ENCODE peak calls at places on chromosomes 11 and 22, in six cellular contexts. F, T, S, E, H and D are unnamed samples.

GRCh38 chr22:47045691-47046410 is 283.4 kb downstream of the TBC1D22A start:
- DNase-seq in F (peak; percentile 25), S (no peak), T (peak; percentile 58), E (no peak), H (peak; percentile 56), D (no peak)

GRCh38 chr11:102924851-102925380 is 30.6 kb downstream of the MMP13 start:
- DNase-seq in S (no peak), F (no peak), H (no peak), E (no peak), T (no peak), D (no peak)

GRCh38 chr11:4891996-4892640 is 10.4 kb downstream of the OR51T1 start:
- DNase-seq in E (no peak), T (no peak), F (no peak), H (no peak), S (peak; percentile 93), D (no peak)

GRCh38 chr22:37353839-37354238 is 71.5 kb downstream of the CYTH4 start:
- DNase-seq in T (no peak), S (no peak), H (no peak), E (no peak), F (no peak), D (no peak)

GRCh38 chr11:130400793-130401483 is 27.5 kb downstream of the ADAMTS8 start:
- DNase-seq in S (peak; percentile 87), F (no peak), T (no peak), E (no peak), H (no peak), D (no peak)

GRCh38 chr11:112024178-112024777 is 930 bp upstream of the DLAT start:
- DNase-seq in H (no peak), E (no peak), S (no peak), F (no peak), T (no peak), D (no peak)

GRCh38 chr11:92861641-92862040 is 107.8 kb upstream of the MTNR1B start:
- DNase-seq in S (no peak), H (no peak), F (no peak), E (no peak), T (no peak), D (no peak)

GRCh38 chr11:130645164-130645859 is 196.9 kb downstream of the ADAMTS15 start:
- DNase-seq in S (no peak), T (no peak), H (no peak), F (no peak), E (no peak), D (no peak)

GRCh38 chr11:71139516-71140205 is 112.7 kb downstream of the SHANK2 start:
- DNase-seq in T (peak; percentile 78), E (peak; percentile 51), F (peak; percentile 49), S (peak; percentile 26), H (peak; percentile 94), D (no peak)

GRCh38 chr11:126489791-126490190 is 134.3 kb downstream of the ST3GAL4 start:
- DNase-seq in E (no peak), S (peak; percentile 41), F (no peak), H (no peak), T (peak; percentile 34), D (no peak)

GRCh38 chr22:44395116-44396005 is 82.6 kb upstream of the SHISAL1 start:
- DNase-seq in S (no peak), E (no peak), T (no peak), H (peak; percentile 44), F (peak; percentile 15), D (no peak)

GRCh38 chr11:110261195-110262140 is 34.9 kb downstream of the RDX start:
- DNase-seq in S (peak; percentile 54), E (no peak), T (no peak), H (no peak), F (no peak), D (no peak)

GRCh38 chr11:103907548-103908455 is 128.6 kb upstream of the DDI1 start:
- DNase-seq in T (no peak), S (peak; percentile 68), F (no peak), H (no peak), E (no peak), D (no peak)

GRCh38 chr11:43632171-43632570 is 48.4 kb upstream of the HSD17B12 start:
- DNase-seq in F (no peak), H (no peak), S (peak; percentile 45), T (no peak), E (no peak), D (no peak)

GRCh38 chr22:16824718-16825687 is at the start of gene XKR3:
- DNase-seq in S (no peak), H (no peak), T (no peak), F (no peak), E (no peak), D (no peak)

GRCh38 chr11:2298131-2298794 is 3.5 kb downstream of the C11orf21 start:
- DNase-seq in E (peak; percentile 20), S (no peak), T (peak; percentile 37), F (no peak), H (peak; percentile 67), D (no peak)

GRCh38 chr22:28429711-28430110 is 249.9 kb downstream of the TTC28 start:
- DNase-seq in F (no peak), H (no peak), E (no peak), T (no peak), S (no peak), D (no peak)

GRCh38 chr22:28736296-28737155 is 5.1 kb downstream of the CHEK2 start:
- DNase-seq in H (no peak), E (no peak), S (no peak), T (no peak), F (no peak), D (no peak)

GRCh38 chr22:33023119-33023827 is 34.9 kb downstream of the SYN3 start:
- DNase-seq in S (no peak), E (no peak), F (no peak), H (no peak), T (no peak), D (no peak)

GRCh38 chr22:49992921-49993648 is 19.5 kb downstream of the IL17REL start:
- DNase-seq in E (no peak), H (peak; percentile 84), T (peak; percentile 66), S (peak; percentile 43), F (peak; percentile 69), D (peak; percentile 57)
- H3K9me3 ChIP-seq in E (no peaks in the 10 kb centered on the region), H (no peaks in the 10 kb centered on the region), T (peaks cover 6% of the 10 kb centered on the region), S (peaks cover 14% of the 10 kb centered on the region), F (no peaks in the 10 kb centered on the region), D (no peaks in the 10 kb centered on the region)

GRCh38 chr11:32262367-32262766 is 171.5 kb downstream of the RCN1 start:
- DNase-seq in E (no peak), H (no peak), F (no peak), S (no peak), T (no peak), D (no peak)

GRCh38 chr11:32267679-32268187 is 167.6 kb downstream of the WT1 start:
- DNase-seq in H (no peak), E (no peak), T (no peak), F (no peak), S (no peak), D (no peak)

DNA sequence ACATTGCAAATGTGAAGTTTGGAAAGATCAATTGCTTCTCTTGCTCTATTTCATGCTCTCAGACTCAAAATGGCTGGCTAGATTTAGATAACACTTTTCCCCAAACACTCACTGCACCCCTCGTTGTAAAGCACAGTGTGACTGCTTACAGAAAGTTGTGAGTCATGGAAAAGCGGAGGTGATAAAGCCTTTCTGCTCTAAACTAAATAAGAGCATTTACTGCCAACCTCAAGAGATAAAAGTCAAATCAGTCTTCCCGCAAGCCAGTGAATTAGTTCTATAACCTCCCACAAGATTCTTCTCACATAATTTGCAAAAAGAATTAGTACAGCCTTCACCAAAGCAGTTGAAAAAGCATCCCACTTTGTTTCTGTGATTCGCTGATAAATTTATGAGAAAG is 168.7 kb downstream of the WT1 start:
- DNase-seq in T (no peak), F (no peak), H (no peak), S (peak; percentile 4), E (no peak), D (no peak)
- H3K4me3 ChIP-seq in T (no peak overlapping the region), F (no peak overlapping the region), H (no peak overlapping the region), S (no peak overlapping the region), E (no peak overlapping the region), D (no peak overlapping the region)

GRCh38 chr22:19317865-19318264 is 26.3 kb upstream of the CLTCL1 start:
- DNase-seq in S (no peak), F (no peak), T (no peak), E (no peak), H (no peak), D (no peak)
- H3K9me3 ChIP-seq in S (peaks cover 14% of the 10 kb centered on the region), F (no peaks in the 10 kb centered on the region), T (peaks cover 4% of the 10 kb centered on the region), E (peaks cover 11% of the 10 kb centered on the region), H (no peaks in the 10 kb centered on the region), D (peaks cover 24% of the 10 kb centered on the region)

DNA sequence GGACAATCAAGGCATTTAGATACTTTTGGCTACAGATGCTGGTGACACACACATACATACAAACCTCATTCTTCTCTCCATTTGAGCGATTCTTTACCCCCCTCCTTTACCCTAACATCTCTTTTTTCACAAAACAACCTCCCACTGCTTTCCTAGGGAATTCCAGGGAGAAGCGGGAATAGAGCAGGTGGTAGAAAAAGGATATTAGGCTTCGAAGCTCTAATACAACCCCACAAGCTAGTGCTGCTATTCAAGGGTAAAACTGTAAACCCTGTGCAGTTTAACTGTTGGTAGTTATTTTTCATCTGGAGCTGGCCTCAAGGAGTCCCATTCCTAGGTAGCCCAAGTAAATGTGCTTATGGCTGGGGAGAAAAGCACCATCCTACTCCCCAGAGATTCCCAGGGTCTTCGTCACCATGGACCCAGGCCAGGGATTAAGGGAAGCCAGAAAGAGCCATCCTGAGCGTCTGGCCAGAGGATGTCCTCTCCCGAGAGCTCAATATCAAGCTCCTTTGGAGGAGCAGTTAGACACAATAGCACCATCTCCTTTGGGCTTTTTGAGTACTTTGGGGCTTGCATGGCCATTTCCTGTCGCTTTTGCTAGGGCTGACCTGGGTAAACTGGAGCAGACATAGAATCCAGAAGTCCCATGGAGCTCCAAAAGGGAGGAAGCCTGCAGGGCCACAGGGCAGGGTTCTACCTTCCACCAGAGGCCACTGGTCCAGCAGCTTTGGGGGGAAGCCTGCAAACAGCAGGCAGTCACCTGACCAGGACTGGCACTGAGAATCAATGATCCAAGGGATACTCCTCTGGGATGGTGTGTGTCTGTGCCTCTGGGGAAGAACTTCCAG is 3.1 kb downstream of the MAML2 start:
- DNase-seq in E (no peak), H (peak; percentile 21), F (no peak), T (no peak), S (peak; percentile 59), D (no peak)
- H3K4me3 ChIP-seq in E (peak overlapping the region; percentile 11), H (no peak overlapping the region), F (peak overlapping the region; percentile 70), T (peak overlapping the region; percentile 11), S (peak overlapping the region; percentile 92), D (no peak overlapping the region)